ENCODE peak calls at places on chromosome 5, in six cellular contexts. A, F, L, R, Q and Z are unnamed samples.

GRCh38 chr5:136210259-136210658 is 17.3 kb upstream of the SMIM32 start:
- DNase-seq in A (no peak), F (no peak), L (no peak), R (no peak), Q (no peak), Z (no peak)

GRCh38 chr5:91101777-91102379 is 281.2 kb downstream of the ARRDC3 start:
- DNase-seq in A (peak; percentile 73), F (no peak), L (peak; percentile 60), R (peak; percentile 64), Q (peak; percentile 73), Z (peak; percentile 68)

GRCh38 chr5:11758321-11758720 is 145.9 kb downstream of the CTNND2 start:
- DNase-seq in A (no peak), F (no peak), L (no peak), R (no peak), Q (no peak), Z (no peak)

GRCh38 chr5:177473461-177473991 is at the start of gene DBN1:
- DNase-seq in A (no peak), F (peak; percentile 87), L (peak; percentile 32), R (peak; percentile 65), Q (no peak), Z (no peak)

GRCh38 chr5:5330723-5331530 is 91.5 kb upstream of the ICE1 start:
- DNase-seq in A (no peak), F (no peak), L (no peak), R (no peak), Q (no peak), Z (no peak)

GRCh38 chr5:34535944-34536628 is 120.0 kb upstream of the RAI14 start:
- DNase-seq in A (no peak), F (no peak), L (no peak), R (no peak), Q (no peak), Z (no peak)

GRCh38 chr5:81749562-81750307 is 1.2 kb downstream of the SSBP2 start:
- DNase-seq in A (no peak), F (peak; percentile 84), L (peak; percentile 39), R (peak; percentile 51), Q (peak; percentile 39), Z (peak; percentile 61)

GRCh38 chr5:17340816-17341215 is 123.4 kb downstream of the BASP1 start:
- DNase-seq in A (no peak), F (no peak), L (no peak), R (no peak), Q (no peak), Z (no peak)

GRCh38 chr5:181173420-181174342 is 26.3 kb downstream of the OR2V2 start:
- DNase-seq in A (no peak), F (no peak), L (no peak), R (no peak), Q (no peak), Z (no peak)

GRCh38 chr5:1002836-1003235 is 5.8 kb upstream of the NKD2 start:
- DNase-seq in A (no peak), F (peak; percentile 38), L (no peak), R (no peak), Q (peak; percentile 11), Z (peak; percentile 17)

GRCh38 chr5:150651924-150652688 is 8.9 kb upstream of the MYOZ3 start:
- DNase-seq in A (no peak), F (no peak), L (no peak), R (no peak), Q (no peak), Z (no peak)

GRCh38 chr5:97499605-97500004 is 316.6 kb upstream of the RIOK2 start:
- DNase-seq in A (no peak), F (no peak), L (no peak), R (peak; percentile 24), Q (no peak), Z (no peak)

GRCh38 chr5:572398-573019 is 39.6 kb upstream of the CEP72 start:
- DNase-seq in A (no peak), F (no peak), L (no peak), R (no peak), Q (no peak), Z (no peak)

GRCh38 chr5:61202213-61202612 is 39.9 kb upstream of the SMIM15 start:
- DNase-seq in A (no peak), F (no peak), L (no peak), R (no peak), Q (no peak), Z (no peak)

GRCh38 chr5:5132185-5132584 is 7.9 kb upstream of the ADAMTS16 start:
- DNase-seq in A (no peak), F (no peak), L (no peak), R (no peak), Q (no peak), Z (no peak)

GRCh38 chr5:128674837-128675446 is 136.9 kb upstream of the FBN2 start:
- DNase-seq in A (peak; percentile 24), F (no peak), L (peak; percentile 63), R (peak; percentile 22), Q (no peak), Z (no peak)

GRCh38 chr5:154461531-154461930 is 15.7 kb downstream of the SAP30L start:
- DNase-seq in A (no peak), F (no peak), L (no peak), R (no peak), Q (no peak), Z (no peak)

GRCh38 chr5:2136728-2137333 is 254.1 kb upstream of the IRX4 start:
- DNase-seq in A (no peak), F (no peak), L (no peak), R (no peak), Q (no peak), Z (no peak)

GRCh38 chr5:134151723-134152122 is 25.0 kb downstream of the SKP1 start:
- DNase-seq in A (no peak), F (no peak), L (no peak), R (no peak), Q (no peak), Z (no peak)

GRCh38 chr5:108461628-108462367 is 79.9 kb upstream of the FBXL17 start:
- DNase-seq in A (peak; percentile 7), F (no peak), L (no peak), R (no peak), Q (no peak), Z (no peak)

GRCh38 chr5:135034963-135035677 is 1.1 kb upstream of the PITX1 start:
- DNase-seq in A (no peak), F (peak; percentile 34), L (no peak), R (no peak), Q (no peak), Z (peak; percentile 24)

GRCh38 chr5:169606279-169606678 is 22.7 kb downstream of the SPDL1 start:
- DNase-seq in A (no peak), F (no peak), L (no peak), R (no peak), Q (no peak), Z (no peak)

GRCh38 chr5:157599565-157599964 is 24.0 kb upstream of the ADAM19 start:
- DNase-seq in A (no peak), F (no peak), L (no peak), R (no peak), Q (no peak), Z (no peak)

GRCh38 chr5:128687930-128688329 is 149.9 kb upstream of the FBN2 start:
- DNase-seq in A (no peak), F (no peak), L (no peak), R (no peak), Q (no peak), Z (no peak)

GRCh38 chr5:96001262-96001661 is 39.6 kb upstream of the ELL2 start:
- DNase-seq in A (no peak), F (no peak), L (no peak), R (no peak), Q (no peak), Z (no peak)

GRCh38 chr5:111134080-111134479 is 41.9 kb downstream of the WDR36 start:
- DNase-seq in A (peak; percentile 38), F (no peak), L (no peak), R (no peak), Q (no peak), Z (no peak)

GRCh38 chr5:36777105-36777757 is 99.3 kb upstream of the NIPBL start:
- DNase-seq in A (peak; percentile 8), F (no peak), L (peak; percentile 74), R (no peak), Q (peak; percentile 21), Z (no peak)

GRCh38 chr5:4191703-4192102 is 596.1 kb downstream of the IRX1 start:
- DNase-seq in A (no peak), F (no peak), L (no peak), R (no peak), Q (no peak), Z (no peak)

GRCh38 chr5:171453056-171453725 is 33.7 kb downstream of the FGF18 start:
- DNase-seq in A (no peak), F (no peak), L (no peak), R (no peak), Q (no peak), Z (no peak)
- TF ChIP-seq CTCF in A (no peak), F (no peak), L (peak; percentile 27), R (no peak), Q (no peak), Z (no peak)

GRCh38 chr5:142856269-142856668 is 86.1 kb downstream of the ARHGAP26 start:
- DNase-seq in A (no peak), F (no peak), L (no peak), R (no peak), Q (no peak), Z (no peak)

GRCh38 chr5:142860291-142860690 is 90.1 kb downstream of the ARHGAP26 start:
- DNase-seq in A (no peak), F (no peak), L (no peak), R (no peak), Q (no peak), Z (no peak)

GRCh38 chr5:142859037-142859436 is 88.9 kb downstream of the ARHGAP26 start:
- DNase-seq in A (no peak), F (no peak), L (no peak), R (no peak), Q (no peak), Z (no peak)

GRCh38 chr5:142861011-142861410 is 90.8 kb downstream of the ARHGAP26 start:
- DNase-seq in A (no peak), F (no peak), L (no peak), R (no peak), Q (no peak), Z (no peak)

GRCh38 chr5:142857405-142857804 is 87.2 kb downstream of the ARHGAP26 start:
- DNase-seq in A (no peak), F (no peak), L (no peak), R (no peak), Q (no peak), Z (no peak)
- H3K27ac ChIP-seq in A (no peak overlapping the region), F (peak overlapping the region; percentile 24), L (no peak overlapping the region), R (peak overlapping the region; percentile 11), Q (no peak overlapping the region), Z (no peak overlapping the region)

DNA sequence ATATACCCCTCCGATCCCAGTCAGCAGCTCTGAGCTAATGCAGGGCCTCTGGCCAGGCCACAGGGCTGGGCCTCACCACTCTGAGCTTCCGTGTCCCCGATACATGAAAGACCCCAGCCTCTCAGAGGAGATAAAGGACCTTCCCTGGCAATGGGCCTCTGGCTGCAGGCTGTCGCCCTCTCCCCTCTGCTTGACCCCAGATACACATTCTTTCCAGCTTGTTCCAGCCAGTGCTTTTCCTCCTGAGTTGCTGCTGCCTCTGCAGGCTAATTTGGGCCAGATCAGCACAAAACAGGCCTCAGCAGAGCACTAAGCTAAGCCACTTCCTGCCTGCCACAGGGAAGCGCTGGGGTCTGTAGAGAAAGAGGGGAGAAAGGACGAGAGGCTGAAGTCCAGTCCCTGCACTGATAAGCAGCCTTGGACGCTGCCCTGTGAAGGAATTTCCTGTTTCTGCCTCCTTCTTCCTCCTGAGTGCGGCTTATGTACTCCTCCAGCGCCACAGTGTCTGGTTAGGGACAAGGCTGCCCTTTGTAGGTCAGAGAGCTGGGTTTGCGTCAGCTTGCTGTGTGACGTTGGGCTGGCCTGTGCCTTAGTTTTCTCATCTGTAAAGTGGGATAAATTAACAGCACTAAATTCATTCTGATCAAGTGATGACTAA is 73.0 kb upstream of the IL17B start:
- DNase-seq in A (no peak), F (no peak), L (no peak), R (no peak), Q (peak; percentile 43), Z (peak; percentile 82)
- TF ChIP-seq CTCF in A (no peak), F (no peak), L (no peak), R (no peak), Q (no peak), Z (peak; percentile 24)

GRCh38 chr5:15261279-15261668 is 238.7 kb upstream of the FBXL7 start:
- DNase-seq in A (no peak), F (no peak), L (no peak), R (no peak), Q (no peak), Z (no peak)
- H3K27ac ChIP-seq in A (no peak overlapping the region), F (no peak overlapping the region), L (no peak overlapping the region), R (no peak overlapping the region), Q (no peak overlapping the region), Z (no peak overlapping the region)